ENCODE peak calls at places on chromosomes 11 and 22, in seven cellular contexts. X is SHP77 treated with DMSO at 0.1 percent for 48 hours; U is T47D; K is SW 1271; G is NCI-H1092; F is MCF 10A; M is effector memory CD4-positive, alpha-beta T cell. S is an unnamed sample.

GRCh38 chr22:20777420-20778177 is 3.7 kb downstream of the SERPIND1 start:
- DNase-seq in K (peak; percentile 36), X (no peak), M (no peak), U (peak; percentile 10), F (peak; percentile 84), G (no peak), S (peak; percentile 72)

GRCh38 chr11:66723693-66724092 is 5.3 kb downstream of the SPTBN2 start:
- DNase-seq in U (peak; percentile 61), G (no peak), K (no peak), X (no peak), M (no peak), F (no peak), S (no peak)

GRCh38 chr11:112453601-112454577 is 193.2 kb upstream of the PLET1 start:
- DNase-seq in M (no peak), G (no peak), K (no peak), X (no peak), F (peak; percentile 59), U (peak; percentile 54), S (peak; percentile 6)

GRCh38 chr22:36964110-36964509 is 50.7 kb downstream of the CSF2RB start:
- DNase-seq in X (no peak), K (no peak), M (no peak), G (no peak), F (no peak), U (no peak), S (no peak)

GRCh38 chr22:48568736-48569330 is 1258.8 kb downstream of the BRD1 start:
- DNase-seq in X (no peak), K (no peak), U (no peak), F (no peak), M (no peak), G (no peak), S (no peak)

GRCh38 chr11:130359419-130359818 is 44.7 kb upstream of the ZBTB44 start:
- DNase-seq in M (no peak), G (no peak), U (no peak), K (no peak), F (no peak), X (no peak), S (no peak)

GRCh38 chr22:32617883-32618282 is 143.3 kb downstream of the FBXO7 start:
- DNase-seq in F (no peak), K (no peak), U (no peak), G (no peak), X (no peak), M (no peak), S (no peak)

GRCh38 chr11:11931461-11932055 is 76.9 kb downstream of the DKK3 start:
- DNase-seq in F (peak; percentile 80), U (peak; percentile 63), K (peak; percentile 14), M (no peak), X (no peak), G (no peak), S (peak; percentile 91)

GRCh38 chr11:64621283-64622019 is 30.4 kb downstream of the SLC22A12 start:
- DNase-seq in U (no peak), K (no peak), M (no peak), X (no peak), G (no peak), F (no peak), S (no peak)

GRCh38 chr11:61028135-61028729 is 56.8 kb downstream of the CD6 start:
- DNase-seq in G (peak; percentile 20), K (no peak), X (peak; percentile 22), U (no peak), M (peak; percentile 51), F (peak; percentile 36), S (no peak)

GRCh38 chr11:69662806-69663205 is 12.3 kb downstream of the LTO1 start:
- DNase-seq in G (no peak), F (no peak), K (no peak), M (no peak), X (no peak), U (no peak), S (no peak)

GRCh38 chr11:101401245-101401644 is 182.6 kb downstream of the TRPC6 start:
- DNase-seq in M (no peak), X (no peak), G (no peak), U (no peak), K (no peak), F (no peak), S (no peak)

GRCh38 chr11:117687776-117688175 is 109.2 kb downstream of the DSCAML1 start:
- DNase-seq in X (no peak), G (no peak), M (no peak), U (no peak), K (no peak), F (no peak), S (no peak)

GRCh38 chr11:94731921-94732601 is 36.1 kb upstream of the AMOTL1 start:
- DNase-seq in F (peak; percentile 95), M (no peak), U (no peak), K (peak; percentile 75), X (no peak), G (no peak), S (peak; percentile 78)

GRCh38 chr11:134763030-134763388 is 351.0 kb upstream of the B3GAT1 start:
- DNase-seq in X (no peak), F (no peak), M (no peak), K (no peak), U (no peak), G (no peak), S (no peak)

GRCh38 chr22:39363751-39364484 is 14.1 kb downstream of the SYNGR1 start:
- DNase-seq in G (no peak), M (no peak), U (peak; percentile 54), F (no peak), K (no peak), X (no peak), S (no peak)

GRCh38 chr11:47060807-47061206 is 115.9 kb downstream of the ARFGAP2 start:
- DNase-seq in U (no peak), K (no peak), F (no peak), X (no peak), G (no peak), M (no peak), S (peak; percentile 52)

GRCh38 chr22:48096846-48097665 is 1334.6 kb downstream of the TBC1D22A start:
- DNase-seq in U (no peak), X (no peak), M (no peak), K (no peak), F (no peak), G (no peak), S (no peak)

GRCh38 chr11:83744620-83745192 is 458.5 kb upstream of the CCDC90B start:
- DNase-seq in X (no peak), G (no peak), K (no peak), M (no peak), U (no peak), F (peak; percentile 2), S (no peak)

GRCh38 chr11:69640260-69640994 is 529 bp upstream of the CCND1 start:
- DNase-seq in K (no peak), F (peak; percentile 53), M (no peak), G (no peak), X (no peak), U (peak; percentile 71), S (peak; percentile 71)

GRCh38 chr11:47924184-47924671 is 56.1 kb upstream of the PTPRJ start:
- DNase-seq in G (no peak), K (no peak), M (no peak), F (peak; percentile 42), X (no peak), U (peak; percentile 92), S (peak; percentile 45)

GRCh38 chr22:32917577-32918375 is 116.3 kb downstream of the TIMP3 start:
- DNase-seq in X (no peak), F (no peak), G (no peak), K (no peak), M (no peak), U (no peak), S (no peak)

GRCh38 chr11:132838621-132839020 is 693.7 kb downstream of the OPCML start:
- DNase-seq in M (no peak), K (no peak), X (no peak), U (no peak), F (peak; percentile 38), G (no peak), S (peak; percentile 47)

GRCh38 chr11:27290261-27290660 is 72.8 kb downstream of the CCDC34 start:
- DNase-seq in G (no peak), K (no peak), X (no peak), U (no peak), M (no peak), F (no peak), S (no peak)

GRCh38 chr11:1499261-1499890 is 12.8 kb upstream of the MOB2 start:
- DNase-seq in G (no peak), U (no peak), X (no peak), M (no peak), F (no peak), K (no peak), S (no peak)

GRCh38 chr22:22914726-22915669 is 27.4 kb downstream of the IGLL5 start:
- DNase-seq in G (no peak), F (no peak), K (no peak), M (no peak), X (no peak), U (no peak), S (no peak)

GRCh38 chr11:2259897-2260451 is 10.4 kb downstream of the ASCL2 start:
- DNase-seq in K (no peak), X (no peak), M (no peak), F (no peak), U (no peak), G (no peak), S (no peak)

GRCh38 chr11:2975594-2975993 is 16.5 kb downstream of the NAP1L4 start:
- DNase-seq in K (no peak), M (no peak), X (no peak), F (peak; percentile 62), U (peak; percentile 69), G (no peak), S (peak; percentile 36)

GRCh38 chr11:27429740-27430451 is 42.7 kb downstream of the LGR4 start:
- DNase-seq in F (peak; percentile 21), K (no peak), X (no peak), M (no peak), U (no peak), G (no peak), S (peak; percentile 37)

GRCh38 chr22:29138556-29138955 is 65.7 kb downstream of the KREMEN1 start:
- DNase-seq in F (no peak), M (no peak), K (no peak), X (no peak), U (no peak), G (no peak), S (no peak)

GRCh38 chr11:110430267-110431211 is 791 bp downstream of the FDX1 start:
- DNase-seq in M (peak; percentile 3), K (no peak), G (peak; percentile 44), U (peak; percentile 24), X (no peak), F (peak; percentile 52), S (peak; percentile 63)

GRCh38 chr11:36452231-36452630 is 57.8 kb downstream of the TRAF6 start:
- DNase-seq in G (no peak), U (no peak), K (no peak), M (no peak), X (no peak), F (no peak), S (peak; percentile 40)

S was measured in adipocyte.